ENCODE peak calls at places on chromosomes 2 and 18, in four cellular contexts. X is upper lobe of right lung, M is NT2/D1, J is fibroblast of lung. Q is an unnamed sample.

GRCh38 chr2:191488135-191488534 is 189.8 kb upstream of the NABP1 start:
- DNase-seq in X (no peak), M (no peak), J (peak; percentile 39), Q (no peak)

GRCh38 chr2:109128466-109129355 is at the start of gene SH3RF3:
- DNase-seq in X (peak; percentile 79), M (no peak), J (peak; percentile 69), Q (peak; percentile 86)

GRCh38 chr2:207670887-207671286 is 40.6 kb upstream of the CCNYL1 start:
- DNase-seq in X (no peak), M (no peak), J (no peak), Q (peak; percentile 69)

GRCh38 chr2:24048662-24049484 is 668 bp upstream of the FKBP1B start:
- DNase-seq in X (no peak), M (no peak), J (no peak), Q (no peak)

GRCh38 chr2:203070615-203071547 is 56.2 kb downstream of the NBEAL1 start:
- DNase-seq in X (no peak), M (no peak), J (no peak), Q (no peak)

GRCh38 chr2:171166328-171166983 is 5.8 kb upstream of the TLK1 start:
- DNase-seq in X (no peak), M (no peak), J (no peak), Q (no peak)

GRCh38 chr18:68418881-68419280 is 296.0 kb downstream of the TMX3 start:
- DNase-seq in X (no peak), M (no peak), J (peak; percentile 84), Q (no peak)

GRCh38 chr18:2662990-2663389 is 7.5 kb downstream of the SMCHD1 start:
- DNase-seq in X (no peak), M (no peak), J (no peak), Q (no peak)

GRCh38 chr2:170950221-170950737 is 21.2 kb downstream of the GORASP2 start:
- DNase-seq in X (no peak), M (no peak), J (no peak), Q (no peak)

GRCh38 chr2:33478968-33479691 is 2.7 kb downstream of the RASGRP3 start:
- DNase-seq in X (no peak), M (no peak), J (no peak), Q (no peak)

DNA sequence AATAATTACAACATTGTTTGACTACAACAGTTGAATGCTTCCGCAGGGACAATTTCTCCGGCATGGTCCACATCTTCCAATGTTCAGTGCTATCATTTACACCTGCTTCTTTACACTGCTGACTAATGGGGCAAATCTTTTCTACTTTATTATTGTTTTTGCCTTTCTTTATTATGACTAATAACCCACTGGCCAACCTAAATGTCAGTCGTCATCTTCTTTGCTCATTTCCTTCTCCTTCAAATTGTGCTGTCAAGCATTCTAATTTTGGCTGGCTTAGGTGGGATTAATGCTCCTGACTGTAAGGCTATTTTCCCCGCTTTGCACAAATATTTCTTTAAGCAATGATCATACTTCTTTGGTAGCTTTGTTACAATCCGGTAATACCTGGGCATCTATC is 132.6 kb downstream of the SOCS6 start:
- DNase-seq in X (no peak), M (no peak), J (peak; percentile 82), Q (no peak)
- H3K4me3 ChIP-seq in X (no peak overlapping the region), M (no peak overlapping the region), J (no peak overlapping the region), Q (no peak overlapping the region)

DNA sequence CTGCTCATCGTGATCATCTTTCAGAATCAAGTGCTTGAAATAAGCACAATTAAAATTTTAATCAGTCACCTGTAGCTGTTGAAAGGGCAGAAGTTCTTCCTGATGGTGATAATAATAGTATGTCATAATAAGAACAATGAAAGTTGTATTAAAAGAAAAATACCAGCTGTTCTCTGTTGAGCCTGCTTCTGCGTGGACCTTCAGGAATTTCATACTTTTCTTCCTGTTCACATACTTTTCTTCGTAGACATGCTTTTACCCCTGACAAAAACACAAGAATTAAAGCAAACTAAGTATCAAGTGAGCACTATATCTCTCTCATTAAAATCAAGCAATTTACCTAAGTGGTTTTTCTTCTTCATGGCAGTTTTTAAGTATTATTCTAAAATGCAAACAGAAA is 79.2 kb downstream of the BARD1 start:
- DNase-seq in X (no peak), M (no peak), J (peak; percentile 23), Q (no peak)
- H3K27me3 ChIP-seq in X (no peaks in the 10 kb centered on the region), M (no peaks in the 10 kb centered on the region), J (no peaks in the 10 kb centered on the region), Q (no peaks in the 10 kb centered on the region)

GRCh38 chr2:239958366-239958765 is 66.8 kb downstream of the NDUFA10 start:
- DNase-seq in X (no peak), M (no peak), J (no peak), Q (no peak)
- H3K36me3 ChIP-seq in X (peaks cover 30% of the 10 kb centered on the region), M (peaks cover 80% of the 10 kb centered on the region), J (peaks cover 3% of the 10 kb centered on the region), Q (no peaks in the 10 kb centered on the region)

GRCh38 chr2:11346129-11346528 is 1.7 kb upstream of the ROCK2 start:
- DNase-seq in X (no peak), M (no peak), J (no peak), Q (no peak)

GRCh38 chr2:11343626-11344341 is 652 bp downstream of the ROCK2 start:
- DNase-seq in X (peak; percentile 80), M (peak; percentile 28), J (peak; percentile 37), Q (peak; percentile 71)

GRCh38 chr2:11343344-11343625 is 1.2 kb downstream of the ROCK2 start:
- DNase-seq in X (no peak), M (no peak), J (no peak), Q (no peak)

GRCh38 chr2:11344956-11345671 is 678 bp upstream of the ROCK2 start:
- DNase-seq in X (peak; percentile 79), M (peak; percentile 42), J (peak; percentile 61), Q (no peak)

GRCh38 chr2:11344342-11344955 is at the start of gene ROCK2:
- DNase-seq in X (peak; percentile 95), M (peak; percentile 82), J (peak; percentile 82), Q (peak; percentile 95)
- H3K4me3 ChIP-seq in X (peak within 1 kb of the TSS; percentile 77), M (peak within 1 kb of the TSS; percentile 88), J (peak within 1 kb of the TSS; percentile 85), Q (peak within 1 kb of the TSS; percentile 94)

GRCh38 chr2:177000408-177000807 is 212.2 kb upstream of the HNRNPA3 start:
- DNase-seq in X (no peak), M (no peak), J (no peak), Q (no peak)

GRCh38 chr2:177002983-177003382 is 209.6 kb upstream of the HNRNPA3 start:
- DNase-seq in X (no peak), M (no peak), J (no peak), Q (no peak)

GRCh38 chr2:176997792-176998169 is 214.8 kb upstream of the HNRNPA3 start:
- DNase-seq in X (no peak), M (no peak), J (no peak), Q (no peak)

GRCh38 chr2:176999331-176999730 is 213.3 kb upstream of the HNRNPA3 start:
- DNase-seq in X (no peak), M (no peak), J (peak; percentile 15), Q (no peak)

GRCh38 chr2:177001334-177001733 is 211.3 kb upstream of the HNRNPA3 start:
- DNase-seq in X (no peak), M (no peak), J (no peak), Q (no peak)
- H3K27me3 ChIP-seq in X (no peaks in the 10 kb centered on the region), M (no peaks in the 10 kb centered on the region), J (no peaks in the 10 kb centered on the region), Q (no peaks in the 10 kb centered on the region)

DNA sequence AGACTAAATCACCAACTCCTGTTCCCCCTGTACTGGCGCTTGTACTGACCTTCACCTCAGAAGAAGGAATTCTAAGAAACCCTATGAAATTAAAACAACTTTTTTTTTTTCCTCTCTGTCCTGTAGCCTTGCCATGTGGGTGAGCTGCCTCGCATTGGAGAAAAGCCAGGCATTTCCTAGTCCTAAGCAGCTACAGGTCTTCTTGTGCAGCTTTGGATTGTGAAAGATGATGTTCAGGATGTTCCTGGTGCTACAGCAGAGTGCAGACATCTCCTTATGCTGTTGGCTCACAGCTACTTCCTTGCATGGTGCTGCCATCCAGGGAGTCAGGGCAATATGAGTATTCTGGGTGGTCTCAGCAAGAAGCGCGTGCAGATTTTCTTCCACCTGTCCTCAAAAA is 11.9 kb downstream of the PIK3C3 start:
- DNase-seq in X (no peak), M (no peak), J (no peak), Q (no peak)
- H3K36me3 ChIP-seq in X (peaks cover 70% of the 10 kb centered on the region), M (peaks cover 43% of the 10 kb centered on the region), J (peaks cover 9% of the 10 kb centered on the region), Q (peaks cover 4% of the 10 kb centered on the region)

GRCh38 chr2:231362785-231363184 is 32.7 kb upstream of the B3GNT7 start:
- DNase-seq in X (no peak), M (no peak), J (no peak), Q (no peak)
- H3K4me3 ChIP-seq in X (no peak overlapping the region), M (no peak overlapping the region), J (no peak overlapping the region), Q (no peak overlapping the region)

DNA sequence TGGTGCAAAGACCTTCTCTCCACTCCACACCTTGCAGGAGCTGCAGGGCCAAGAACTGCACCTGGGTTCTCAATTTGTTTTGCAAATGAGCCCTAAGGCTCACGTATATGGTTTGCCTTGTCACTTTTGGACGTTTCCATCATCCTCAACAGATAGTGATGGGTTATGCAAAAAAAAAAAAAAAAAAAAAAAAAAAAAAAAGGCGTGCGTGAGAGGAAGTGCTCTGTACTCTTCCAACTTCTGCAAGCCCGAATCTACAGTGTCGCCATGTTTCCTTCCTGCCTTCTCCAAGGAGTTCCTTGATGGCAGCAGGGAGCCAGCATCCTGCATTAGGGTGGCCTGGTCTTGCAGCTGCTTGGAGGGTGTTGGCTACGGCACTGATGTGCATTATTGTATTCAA is 4.0 kb upstream of the INHBB start:
- DNase-seq in X (no peak), M (no peak), J (no peak), Q (no peak)
- H3K27me3 ChIP-seq in X (peaks cover 58% of the 10 kb centered on the region), M (peaks cover 78% of the 10 kb centered on the region), J (peaks cover 43% of the 10 kb centered on the region), Q (peaks cover 49% of the 10 kb centered on the region)

GRCh38 chr2:215396595-215397313 is 39.1 kb downstream of the FN1 start:
- DNase-seq in X (no peak), M (no peak), J (peak; percentile 66), Q (no peak)

GRCh38 chr2:215395687-215396460 is 40.0 kb downstream of the FN1 start:
- DNase-seq in X (no peak), M (no peak), J (no peak), Q (no peak)

GRCh38 chr2:215401896-215402379 is 33.9 kb downstream of the FN1 start:
- DNase-seq in X (no peak), M (no peak), J (peak; percentile 98), Q (no peak)

GRCh38 chr2:215397632-215398341 is 38.1 kb downstream of the FN1 start:
- DNase-seq in X (no peak), M (no peak), J (no peak), Q (no peak)

GRCh38 chr2:215399067-215399716 is 36.7 kb downstream of the FN1 start:
- DNase-seq in X (no peak), M (no peak), J (no peak), Q (no peak)
- H3K36me3 ChIP-seq in X (peaks cover 24% of the 10 kb centered on the region), M (peaks cover 84% of the 10 kb centered on the region), J (peaks cover 18% of the 10 kb centered on the region), Q (peaks cover 5% of the 10 kb centered on the region)

Q was measured in H7.